ENCODE peak calls at places on chromosomes 16 and 17, in seven cellular contexts. One of them, this sample, is unnamed.

GRCh38 chr16:56389554-56389953 is 35.8 kb downstream of the AMFR start:
- DNase-seq in HTR-8/SVneo: no peak
- DNase-seq in SHP77 treated with DMSO at 0.1 percent for 48 hours: no peak
- DNase-seq in GOT3: no peak
- DNase-seq in kidney: no peak
- DNase-seq in stimulated activated CD8-positive, alpha-beta memory T cell treated with anti-CD3 and anti-CD28 coated beads, Interleukin-15, amount 100 ng/mL, for 1 hour: no peak
- DNase-seq in KBM-7: no peak
- DNase-seq in this sample: no peak

GRCh38 chr17:28896884-28897768 is at the start of gene FLOT2:
- DNase-seq in HTR-8/SVneo: peak
- DNase-seq in SHP77 treated with DMSO at 0.1 percent for 48 hours: no peak
- DNase-seq in GOT3: no peak
- DNase-seq in kidney: peak
- DNase-seq in stimulated activated CD8-positive, alpha-beta memory T cell treated with anti-CD3 and anti-CD28 coated beads, Interleukin-15, amount 100 ng/mL, for 1 hour: peak
- DNase-seq in KBM-7: peak
- DNase-seq in this sample: peak

GRCh38 chr17:22507823-22508222 is 815.5 kb downstream of the KCNJ18 start:
- DNase-seq in HTR-8/SVneo: no peak
- DNase-seq in SHP77 treated with DMSO at 0.1 percent for 48 hours: no peak
- DNase-seq in GOT3: no peak
- DNase-seq in kidney: no peak
- DNase-seq in stimulated activated CD8-positive, alpha-beta memory T cell treated with anti-CD3 and anti-CD28 coated beads, Interleukin-15, amount 100 ng/mL, for 1 hour: no peak
- DNase-seq in KBM-7: peak
- DNase-seq in this sample: no peak

GRCh38 chr16:10581507-10581906 is 1.1 kb upstream of the EMP2 start:
- DNase-seq in HTR-8/SVneo: no peak
- DNase-seq in SHP77 treated with DMSO at 0.1 percent for 48 hours: no peak
- DNase-seq in GOT3: no peak
- DNase-seq in kidney: no peak
- DNase-seq in stimulated activated CD8-positive, alpha-beta memory T cell treated with anti-CD3 and anti-CD28 coated beads, Interleukin-15, amount 100 ng/mL, for 1 hour: no peak
- DNase-seq in KBM-7: no peak
- DNase-seq in this sample: no peak

GRCh38 chr17:83154311-83155127 is 75.1 kb downstream of the METRNL start:
- DNase-seq in HTR-8/SVneo: no peak
- DNase-seq in SHP77 treated with DMSO at 0.1 percent for 48 hours: no peak
- DNase-seq in GOT3: no peak
- DNase-seq in kidney: no peak
- DNase-seq in stimulated activated CD8-positive, alpha-beta memory T cell treated with anti-CD3 and anti-CD28 coated beads, Interleukin-15, amount 100 ng/mL, for 1 hour: no peak
- DNase-seq in KBM-7: no peak
- DNase-seq in this sample: no peak

GRCh38 chr16:7051586-7052349 is 280.9 kb upstream of the RBFOX1 start:
- DNase-seq in HTR-8/SVneo: no peak
- DNase-seq in SHP77 treated with DMSO at 0.1 percent for 48 hours: no peak
- DNase-seq in GOT3: no peak
- DNase-seq in kidney: no peak
- DNase-seq in stimulated activated CD8-positive, alpha-beta memory T cell treated with anti-CD3 and anti-CD28 coated beads, Interleukin-15, amount 100 ng/mL, for 1 hour: no peak
- DNase-seq in KBM-7: no peak
- DNase-seq in this sample: no peak

GRCh38 chr16:2295056-2295798 is 27.3 kb upstream of the RNPS1 start:
- DNase-seq in HTR-8/SVneo: no peak
- DNase-seq in SHP77 treated with DMSO at 0.1 percent for 48 hours: no peak
- DNase-seq in GOT3: no peak
- DNase-seq in kidney: peak
- DNase-seq in stimulated activated CD8-positive, alpha-beta memory T cell treated with anti-CD3 and anti-CD28 coated beads, Interleukin-15, amount 100 ng/mL, for 1 hour: no peak
- DNase-seq in KBM-7: no peak
- DNase-seq in this sample: no peak

GRCh38 chr16:87423429-87423828 is 31.3 kb downstream of the MAP1LC3B start:
- DNase-seq in HTR-8/SVneo: no peak
- DNase-seq in SHP77 treated with DMSO at 0.1 percent for 48 hours: no peak
- DNase-seq in GOT3: no peak
- DNase-seq in kidney: no peak
- DNase-seq in stimulated activated CD8-positive, alpha-beta memory T cell treated with anti-CD3 and anti-CD28 coated beads, Interleukin-15, amount 100 ng/mL, for 1 hour: no peak
- DNase-seq in KBM-7: no peak
- DNase-seq in this sample: no peak

GRCh38 chr17:40720904-40721303 is 17.4 kb upstream of the KRT24 start:
- DNase-seq in HTR-8/SVneo: no peak
- DNase-seq in SHP77 treated with DMSO at 0.1 percent for 48 hours: no peak
- DNase-seq in GOT3: no peak
- DNase-seq in kidney: no peak
- DNase-seq in stimulated activated CD8-positive, alpha-beta memory T cell treated with anti-CD3 and anti-CD28 coated beads, Interleukin-15, amount 100 ng/mL, for 1 hour: no peak
- DNase-seq in KBM-7: no peak
- DNase-seq in this sample: no peak

GRCh38 chr17:19752216-19753048 is 4.3 kb upstream of the ALDH3A1 start:
- DNase-seq in HTR-8/SVneo: no peak
- DNase-seq in SHP77 treated with DMSO at 0.1 percent for 48 hours: no peak
- DNase-seq in GOT3: no peak
- DNase-seq in kidney: no peak
- DNase-seq in stimulated activated CD8-positive, alpha-beta memory T cell treated with anti-CD3 and anti-CD28 coated beads, Interleukin-15, amount 100 ng/mL, for 1 hour: no peak
- DNase-seq in KBM-7: no peak
- DNase-seq in this sample: no peak

GRCh38 chr16:30941600-30942420 is 7.1 kb upstream of the ORAI3 start:
- DNase-seq in HTR-8/SVneo: peak
- DNase-seq in SHP77 treated with DMSO at 0.1 percent for 48 hours: peak
- DNase-seq in GOT3: no peak
- DNase-seq in kidney: peak
- DNase-seq in stimulated activated CD8-positive, alpha-beta memory T cell treated with anti-CD3 and anti-CD28 coated beads, Interleukin-15, amount 100 ng/mL, for 1 hour: peak
- DNase-seq in KBM-7: peak
- DNase-seq in this sample: peak

GRCh38 chr16:2033057-2033911 is 6.6 kb downstream of the NHERF2 start:
- DNase-seq in HTR-8/SVneo: peak
- DNase-seq in SHP77 treated with DMSO at 0.1 percent for 48 hours: no peak
- DNase-seq in GOT3: no peak
- DNase-seq in kidney: peak
- DNase-seq in stimulated activated CD8-positive, alpha-beta memory T cell treated with anti-CD3 and anti-CD28 coated beads, Interleukin-15, amount 100 ng/mL, for 1 hour: no peak
- DNase-seq in KBM-7: no peak
- DNase-seq in this sample: no peak

GRCh38 chr17:43006639-43007551 is at the start of gene IFI35:
- DNase-seq in HTR-8/SVneo: peak
- DNase-seq in SHP77 treated with DMSO at 0.1 percent for 48 hours: peak
- DNase-seq in GOT3: peak
- DNase-seq in kidney: peak
- DNase-seq in stimulated activated CD8-positive, alpha-beta memory T cell treated with anti-CD3 and anti-CD28 coated beads, Interleukin-15, amount 100 ng/mL, for 1 hour: peak
- DNase-seq in KBM-7: peak
- DNase-seq in this sample: no peak

GRCh38 chr17:44983563-44983962 is 15.5 kb upstream of the C1QL1 start:
- DNase-seq in HTR-8/SVneo: no peak
- DNase-seq in SHP77 treated with DMSO at 0.1 percent for 48 hours: no peak
- DNase-seq in GOT3: no peak
- DNase-seq in kidney: no peak
- DNase-seq in stimulated activated CD8-positive, alpha-beta memory T cell treated with anti-CD3 and anti-CD28 coated beads, Interleukin-15, amount 100 ng/mL, for 1 hour: no peak
- DNase-seq in KBM-7: no peak
- DNase-seq in this sample: no peak

GRCh38 chr17:21233581-21234337 is 19.5 kb downstream of the NATD1 start:
- DNase-seq in HTR-8/SVneo: no peak
- DNase-seq in SHP77 treated with DMSO at 0.1 percent for 48 hours: no peak
- DNase-seq in GOT3: no peak
- DNase-seq in kidney: no peak
- DNase-seq in stimulated activated CD8-positive, alpha-beta memory T cell treated with anti-CD3 and anti-CD28 coated beads, Interleukin-15, amount 100 ng/mL, for 1 hour: no peak
- DNase-seq in KBM-7: no peak
- DNase-seq in this sample: no peak

GRCh38 chr16:79434771-79435170 is 165.8 kb downstream of the MAF start:
- DNase-seq in HTR-8/SVneo: no peak
- DNase-seq in SHP77 treated with DMSO at 0.1 percent for 48 hours: no peak
- DNase-seq in GOT3: no peak
- DNase-seq in kidney: no peak
- DNase-seq in stimulated activated CD8-positive, alpha-beta memory T cell treated with anti-CD3 and anti-CD28 coated beads, Interleukin-15, amount 100 ng/mL, for 1 hour: no peak
- DNase-seq in KBM-7: no peak
- DNase-seq in this sample: no peak

GRCh38 chr17:320809-321385 is 31.7 kb downstream of the RPH3AL start:
- DNase-seq in HTR-8/SVneo: no peak
- DNase-seq in SHP77 treated with DMSO at 0.1 percent for 48 hours: no peak
- DNase-seq in GOT3: no peak
- DNase-seq in kidney: peak
- DNase-seq in stimulated activated CD8-positive, alpha-beta memory T cell treated with anti-CD3 and anti-CD28 coated beads, Interleukin-15, amount 100 ng/mL, for 1 hour: no peak
- DNase-seq in KBM-7: no peak
- DNase-seq in this sample: no peak

GRCh38 chr17:47686276-47686635 is 7.7 kb upstream of the TBKBP1 start:
- DNase-seq in HTR-8/SVneo: no peak
- DNase-seq in SHP77 treated with DMSO at 0.1 percent for 48 hours: no peak
- DNase-seq in GOT3: no peak
- DNase-seq in kidney: no peak
- DNase-seq in stimulated activated CD8-positive, alpha-beta memory T cell treated with anti-CD3 and anti-CD28 coated beads, Interleukin-15, amount 100 ng/mL, for 1 hour: no peak
- DNase-seq in KBM-7: no peak
- DNase-seq in this sample: no peak

This sample was measured in NCI-H510A.